ENCODE peak calls at places on chromosomes 13 and 19, in five cellular contexts. One of them, this sample, is unnamed.

GRCh38 chr19:3645726-3646125 is 19.1 kb upstream of the CACTIN start:
- DNase-seq in hypothalamus: no peak
- DNase-seq in stimulated activated CD4-positive, alpha-beta T cell treated with anti-CD3 and anti-CD28 coated beads, Interleukin-1b, Interleukin-23, amount 100 ng/mL, for 4 hours: no peak
- DNase-seq in RPMI7951: no peak
- DNase-seq in globus pallidus: no peak
- DNase-seq in this sample: no peak

GRCh38 chr13:43374621-43375020 is 351.2 kb downstream of the DNAJC15 start:
- DNase-seq in hypothalamus: no peak
- DNase-seq in stimulated activated CD4-positive, alpha-beta T cell treated with anti-CD3 and anti-CD28 coated beads, Interleukin-1b, Interleukin-23, amount 100 ng/mL, for 4 hours: no peak
- DNase-seq in RPMI7951: peak; percentile 86
- DNase-seq in globus pallidus: no peak
- DNase-seq in this sample: no peak

GRCh38 chr19:54462072-54462712 is 1.4 kb downstream of the LENG9 start:
- DNase-seq in hypothalamus: no peak
- DNase-seq in stimulated activated CD4-positive, alpha-beta T cell treated with anti-CD3 and anti-CD28 coated beads, Interleukin-1b, Interleukin-23, amount 100 ng/mL, for 4 hours: no peak
- DNase-seq in RPMI7951: no peak
- DNase-seq in globus pallidus: no peak
- DNase-seq in this sample: no peak

GRCh38 chr19:13995017-13995728 is 10.9 kb downstream of the RFX1 start:
- DNase-seq in hypothalamus: no peak
- DNase-seq in RPMI7951: peak; percentile 27
- DNase-seq in stimulated activated CD4-positive, alpha-beta T cell treated with anti-CD3 and anti-CD28 coated beads, Interleukin-1b, Interleukin-23, amount 100 ng/mL, for 4 hours: no peak
- DNase-seq in globus pallidus: no peak
- DNase-seq in this sample: peak; percentile 35

GRCh38 chr19:46610851-46611770 is 10.0 kb downstream of the CALM3 start:
- DNase-seq in stimulated activated CD4-positive, alpha-beta T cell treated with anti-CD3 and anti-CD28 coated beads, Interleukin-1b, Interleukin-23, amount 100 ng/mL, for 4 hours: no peak
- DNase-seq in globus pallidus: no peak
- DNase-seq in hypothalamus: no peak
- DNase-seq in RPMI7951: peak; percentile 78
- DNase-seq in this sample: no peak

GRCh38 chr13:96473463-96474157 is 383.7 kb downstream of the HS6ST3 start:
- DNase-seq in stimulated activated CD4-positive, alpha-beta T cell treated with anti-CD3 and anti-CD28 coated beads, Interleukin-1b, Interleukin-23, amount 100 ng/mL, for 4 hours: no peak
- DNase-seq in globus pallidus: no peak
- DNase-seq in RPMI7951: no peak
- DNase-seq in hypothalamus: no peak
- DNase-seq in this sample: no peak

GRCh38 chr19:13583753-13584152 is 77.5 kb upstream of the CACNA1A start:
- DNase-seq in RPMI7951: no peak
- DNase-seq in globus pallidus: no peak
- DNase-seq in stimulated activated CD4-positive, alpha-beta T cell treated with anti-CD3 and anti-CD28 coated beads, Interleukin-1b, Interleukin-23, amount 100 ng/mL, for 4 hours: no peak
- DNase-seq in hypothalamus: no peak
- DNase-seq in this sample: no peak

GRCh38 chr13:99980201-99981114 is 1.1 kb upstream of the ZIC2 start:
- DNase-seq in RPMI7951: peak; percentile 73
- DNase-seq in stimulated activated CD4-positive, alpha-beta T cell treated with anti-CD3 and anti-CD28 coated beads, Interleukin-1b, Interleukin-23, amount 100 ng/mL, for 4 hours: peak; percentile 65
- DNase-seq in hypothalamus: no peak
- DNase-seq in globus pallidus: peak; percentile 46
- DNase-seq in this sample: no peak

GRCh38 chr13:21986602-21987001 is 315.7 kb downstream of the FGF9 start:
- DNase-seq in stimulated activated CD4-positive, alpha-beta T cell treated with anti-CD3 and anti-CD28 coated beads, Interleukin-1b, Interleukin-23, amount 100 ng/mL, for 4 hours: no peak
- DNase-seq in hypothalamus: no peak
- DNase-seq in globus pallidus: no peak
- DNase-seq in RPMI7951: peak; percentile 81
- DNase-seq in this sample: no peak

GRCh38 chr19:53537523-53538377 is at the start of gene ZNF331:
- DNase-seq in globus pallidus: peak; percentile 72
- DNase-seq in stimulated activated CD4-positive, alpha-beta T cell treated with anti-CD3 and anti-CD28 coated beads, Interleukin-1b, Interleukin-23, amount 100 ng/mL, for 4 hours: peak; percentile 79
- DNase-seq in hypothalamus: peak; percentile 19
- DNase-seq in RPMI7951: peak; percentile 74
- DNase-seq in this sample: peak; percentile 73

GRCh38 chr13:80337011-80337688 is 3.8 kb downstream of the SPRY2 start:
- DNase-seq in globus pallidus: no peak
- DNase-seq in stimulated activated CD4-positive, alpha-beta T cell treated with anti-CD3 and anti-CD28 coated beads, Interleukin-1b, Interleukin-23, amount 100 ng/mL, for 4 hours: no peak
- DNase-seq in RPMI7951: no peak
- DNase-seq in hypothalamus: no peak
- DNase-seq in this sample: peak; percentile 32

This sample was measured in occipital lobe.